ENCODE peak calls at places on chromosomes 5 and 9, in nine cellular contexts. T, Q, V, L, O, W, Y, H and F are unnamed samples.

GRCh38 chr5:150487199-150488061 is 20.5 kb upstream of the NDST1 start:
- DNase-seq in O (peak), Q (no peak), V (peak), W (peak), Y (peak), T (peak), H (peak), L (peak), F (no peak)

GRCh38 chr5:148012806-148013205 is 51.0 kb upstream of the SPINK5 start:
- DNase-seq in O (peak), H (no peak), T (no peak), Q (no peak), V (no peak), W (no peak), L (no peak), Y (no peak), F (no peak)

GRCh38 chr5:154334406-154335041 is 111.3 kb upstream of the SAP30L start:
- DNase-seq in Q (no peak), W (no peak), T (no peak), Y (no peak), H (no peak), L (no peak), V (peak), O (no peak), F (no peak)

GRCh38 chr9:79945495-79945894 is 373.7 kb downstream of the TLE4 start:
- DNase-seq in H (no peak), L (no peak), V (peak), Q (no peak), O (peak), T (no peak), W (no peak), Y (no peak), F (no peak)

GRCh38 chr5:87277279-87277835 is 9.7 kb downstream of the RASA1 start:
- DNase-seq in O (no peak), Y (no peak), W (no peak), H (no peak), L (no peak), T (no peak), V (no peak), Q (no peak), F (no peak)

GRCh38 chr5:5351288-5352089 is 71.0 kb upstream of the ICE1 start:
- DNase-seq in Q (no peak), V (no peak), T (no peak), L (no peak), O (peak), H (no peak), W (peak), Y (no peak), F (no peak)

GRCh38 chr9:14678776-14679175 is 14.5 kb downstream of the ZDHHC21 start:
- DNase-seq in Q (no peak), O (no peak), V (no peak), T (no peak), L (no peak), H (no peak), W (no peak), Y (no peak), F (no peak)

GRCh38 chr5:121962943-121963342 is 1.2 kb downstream of the SRFBP1 start:
- DNase-seq in W (peak), H (no peak), Y (no peak), Q (no peak), O (no peak), V (no peak), T (no peak), L (no peak), F (no peak)

GRCh38 chr9:111937781-111938426 is 41.3 kb downstream of the UGCG start:
- DNase-seq in W (no peak), O (no peak), T (no peak), V (peak), Y (no peak), H (no peak), Q (no peak), L (no peak), F (no peak)

GRCh38 chr5:84287964-84288363 is 96.7 kb downstream of the EDIL3 start:
- DNase-seq in Y (no peak), T (no peak), Q (no peak), W (peak), L (no peak), O (peak), V (peak), H (no peak), F (peak)

GRCh38 chr5:157948738-157949410 is 89.9 kb upstream of the CLINT1 start:
- DNase-seq in Y (peak), H (peak), V (peak), T (peak), L (peak), O (peak), Q (peak), W (peak), F (peak)

GRCh38 chr9:129509508-129509907 is 111.4 kb downstream of the C9orf50 start:
- DNase-seq in Y (no peak), H (no peak), W (no peak), L (no peak), V (peak), O (peak), T (no peak), Q (no peak), F (no peak)

GRCh38 chr5:89418821-89419085 is 535.8 kb upstream of the MEF2C start:
- DNase-seq in H (no peak), Y (no peak), V (no peak), O (no peak), L (no peak), T (no peak), Q (no peak), W (no peak), F (no peak)

GRCh38 chr9:93587651-93588347 is 11.4 kb downstream of the PHF2 start:
- DNase-seq in Q (peak), Y (no peak), O (no peak), W (no peak), V (no peak), H (no peak), L (no peak), T (no peak), F (no peak)

GRCh38 chr5:50766042-50766441 is 99.6 kb downstream of the PARP8 start:
- DNase-seq in O (peak), L (no peak), Q (no peak), T (no peak), V (no peak), Y (no peak), W (no peak), H (no peak), F (no peak)

GRCh38 chr9:119137479-119137878 is 231.8 kb downstream of the BRINP1 start:
- DNase-seq in T (no peak), V (no peak), O (no peak), Q (no peak), H (no peak), L (no peak), Y (no peak), W (no peak), F (no peak)

GRCh38 chr5:143749581-143750204 is 62.3 kb upstream of the HMHB1 start:
- DNase-seq in L (no peak), T (no peak), H (no peak), Q (no peak), W (no peak), V (no peak), Y (no peak), O (no peak), F (no peak)

GRCh38 chr5:14790220-14790619 is 81.4 kb downstream of the ANKH start:
- DNase-seq in T (no peak), H (no peak), Q (no peak), O (no peak), V (peak), Y (no peak), W (no peak), L (no peak), F (no peak)

GRCh38 chr5:41925555-41925946 is 470 bp downstream of the FBXO4 start:
- DNase-seq in Y (peak), T (no peak), W (peak), H (peak), L (peak), V (peak), Q (no peak), O (peak), F (no peak)

GRCh38 chr5:15938961-15939360 is 240.6 kb downstream of the MARCHF11 start:
- DNase-seq in O (peak), Q (no peak), T (no peak), V (peak), L (no peak), Y (no peak), H (no peak), W (no peak), F (peak)
- H3K27ac ChIP-seq in O (no peak), Q (no peak), T (no peak), V (peak), L (no peak), Y (no peak), H (no peak), W (no peak), F (peak)

GRCh38 chr5:173792781-173793547 is 95.2 kb upstream of the CPEB4 start:
- DNase-seq in Q (no peak), T (no peak), O (peak), W (no peak), V (no peak), H (no peak), Y (no peak), L (no peak), F (no peak)
- H3K27ac ChIP-seq in Q (no peak), T (no peak), O (no peak), W (peak), V (no peak), H (no peak), Y (no peak), L (no peak), F (peak)

GRCh38 chr9:17588395-17588794 is 9.5 kb downstream of the SH3GL2 start:
- DNase-seq in H (no peak), T (no peak), V (no peak), W (no peak), Q (no peak), Y (no peak), L (no peak), O (no peak), F (peak)

GRCh38 chr9:17589771-17590170 is 10.9 kb downstream of the SH3GL2 start:
- DNase-seq in O (no peak), V (no peak), Q (no peak), W (no peak), L (no peak), T (no peak), Y (no peak), H (no peak), F (no peak)

GRCh38 chr9:17587113-17587512 is 8.2 kb downstream of the SH3GL2 start:
- DNase-seq in L (no peak), T (no peak), Q (no peak), H (no peak), Y (no peak), V (no peak), W (no peak), O (no peak), F (no peak)
- H3K27ac ChIP-seq in L (no peak), T (no peak), Q (no peak), H (no peak), Y (no peak), V (no peak), W (no peak), O (no peak), F (no peak)

DNA sequence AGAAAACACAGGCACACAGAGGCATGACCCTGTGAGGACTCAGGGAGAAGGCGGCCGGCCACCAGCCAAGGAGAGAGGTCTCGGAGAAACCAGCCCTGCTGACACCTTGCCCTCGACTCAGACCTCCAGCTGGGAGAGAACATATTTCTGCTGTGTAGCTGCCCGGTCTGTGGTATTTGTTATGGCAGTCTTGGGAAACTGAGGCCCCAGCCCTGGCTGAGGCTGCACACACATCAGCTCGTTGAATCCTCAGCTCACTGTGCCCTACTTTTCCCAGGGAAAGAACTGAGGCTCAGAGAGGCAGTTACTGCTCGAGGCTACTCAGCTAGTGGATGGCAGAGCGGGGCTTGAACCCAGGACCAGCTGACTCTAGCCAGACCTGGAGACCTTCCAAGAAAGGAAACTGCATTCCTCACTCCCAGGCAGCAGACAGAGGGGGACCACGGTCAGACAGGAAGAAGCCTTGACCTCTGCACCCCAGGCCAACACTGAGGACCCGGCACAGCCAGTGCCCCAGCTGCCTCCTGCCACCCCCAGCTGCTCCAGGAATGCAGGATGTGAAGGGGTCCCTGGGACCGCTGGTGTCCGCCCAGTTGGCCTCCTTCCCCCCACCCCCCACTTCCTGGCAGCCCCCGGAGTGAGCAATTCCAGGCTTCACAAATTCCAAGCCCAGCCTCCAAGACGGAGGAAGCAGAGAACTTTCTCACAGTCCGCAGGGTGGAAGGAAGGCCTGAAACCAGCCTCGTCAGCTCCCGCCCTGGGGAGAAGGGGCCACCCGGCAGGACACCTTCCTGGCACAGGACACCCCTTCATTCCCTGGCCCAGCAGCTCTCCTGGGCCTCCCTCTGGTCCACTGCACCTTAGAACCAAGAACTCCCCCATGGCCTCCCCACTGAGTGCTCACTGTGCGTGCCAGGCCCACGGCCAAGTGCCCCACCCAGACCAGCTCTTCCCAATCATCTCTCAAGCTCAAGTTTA is 69.9 kb downstream of the LRSAM1 start:
- DNase-seq in H (peak), V (peak), L (no peak), W (no peak), Q (peak), T (no peak), O (peak), Y (no peak), F (no peak)
- H3K27ac ChIP-seq in H (peak), V (peak), L (peak), W (peak), Q (peak), T (no peak), O (peak), Y (peak), F (peak)

DNA sequence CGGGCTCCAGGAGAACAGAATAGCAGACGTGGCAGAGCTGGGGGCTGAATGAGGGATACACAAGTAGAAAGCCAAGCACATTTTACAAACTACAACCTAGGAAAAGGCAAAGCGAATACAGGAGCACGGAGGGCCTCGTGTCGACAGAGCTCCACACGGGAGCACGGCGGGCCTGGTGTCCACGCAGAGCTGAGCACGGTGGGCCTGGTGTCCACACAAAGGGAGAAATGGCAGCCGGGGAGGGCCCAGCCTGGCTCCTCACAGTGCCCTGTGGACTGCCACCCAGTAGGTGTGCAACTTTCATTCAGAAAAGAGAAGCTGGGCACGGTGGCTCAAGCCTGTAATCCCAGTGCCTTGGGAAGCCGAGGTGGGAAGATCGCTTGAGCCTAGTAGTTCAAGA is 3.4 kb upstream of the INPP5E start:
- DNase-seq in Y (no peak), T (no peak), H (no peak), W (no peak), V (no peak), L (no peak), O (no peak), Q (no peak), F (no peak)
- H3K27ac ChIP-seq in Y (no peak), T (no peak), H (no peak), W (no peak), V (no peak), L (no peak), O (no peak), Q (no peak), F (no peak)

GRCh38 chr5:65364907-65365306 is 116.8 kb downstream of the ADAMTS6 start:
- DNase-seq in W (no peak), T (no peak), Y (no peak), V (no peak), Q (no peak), H (no peak), O (peak), L (no peak), F (peak)
- H3K27ac ChIP-seq in W (no peak), T (no peak), Y (peak), V (no peak), Q (no peak), H (no peak), O (no peak), L (no peak), F (no peak)

DNA sequence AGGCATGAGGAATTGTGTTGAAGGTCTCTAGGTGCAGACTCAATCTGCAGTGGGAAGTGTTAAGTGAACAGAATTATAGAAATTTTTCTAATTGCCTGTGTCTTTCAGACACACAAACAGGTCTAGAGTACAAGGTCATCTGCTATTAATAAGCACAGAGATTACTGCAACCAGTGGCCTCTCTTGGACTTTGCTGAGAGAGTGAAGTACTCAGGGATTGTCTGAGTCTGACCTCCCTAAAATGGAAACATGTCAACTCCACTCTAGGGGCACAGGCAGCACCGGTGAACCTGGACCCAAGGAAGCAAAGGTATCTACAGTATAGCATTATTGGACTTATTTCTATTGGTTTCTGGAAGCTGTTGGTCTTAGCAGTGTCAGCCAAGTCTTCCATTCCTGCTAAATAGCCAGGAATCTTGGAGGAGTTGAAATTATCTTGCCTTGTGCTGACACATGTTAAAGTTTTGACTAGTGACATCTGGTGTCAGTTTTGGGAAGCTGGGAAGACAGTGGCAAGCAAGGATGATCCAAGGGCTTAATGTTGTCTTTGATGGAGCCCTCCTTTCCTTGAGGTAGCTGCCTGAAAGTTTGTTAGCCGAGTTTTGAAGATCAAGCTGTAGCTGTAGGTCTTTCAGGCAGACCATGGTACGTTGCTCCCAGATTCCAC is 61.1 kb upstream of the NMUR2 start:
- DNase-seq in O (no peak), Q (no peak), T (no peak), V (no peak), W (no peak), H (no peak), Y (no peak), L (no peak), F (no peak)
- H3K27ac ChIP-seq in O (no peak), Q (no peak), T (no peak), V (no peak), W (no peak), H (no peak), Y (no peak), L (no peak), F (no peak)

GRCh38 chr5:179795049-179795862 is 1.5 kb downstream of the LTC4S start:
- DNase-seq in Q (peak), H (peak), W (no peak), Y (peak), L (no peak), T (peak), O (peak), V (no peak), F (no peak)
- H3K27ac ChIP-seq in Q (no peak), H (peak), W (peak), Y (peak), L (peak), T (peak), O (peak), V (no peak), F (peak)

GRCh38 chr5:151685749-151686672 is 704 bp downstream of the SPARC start:
- DNase-seq in V (peak), Q (peak), W (no peak), T (no peak), Y (no peak), H (no peak), O (no peak), L (no peak), F (no peak)
- H3K27ac ChIP-seq in V (peak), Q (no peak), W (peak), T (no peak), Y (peak), H (peak), O (no peak), L (peak), F (peak)